ENCODE peak calls at places on chromosomes 5 and 9, in eight cellular contexts. C, Z, X, H, B, O, I and K are unnamed samples.

GRCh38 chr5:141208478-141208877 is at the start of gene PCDHB12:
- DNase-seq in C (no peak), Z (no peak), X (peak; percentile 1), H (no peak), B (no peak), O (no peak), I (no peak), K (peak; percentile 60)

GRCh38 chr5:73067213-73067612 is 53.2 kb upstream of the TMEM171 start:
- DNase-seq in C (no peak), Z (no peak), X (peak; percentile 49), H (no peak), B (no peak), O (no peak), I (no peak), K (no peak)

GRCh38 chr5:6496207-6496584 is 47.5 kb downstream of the UBE2QL1 start:
- DNase-seq in C (no peak), Z (no peak), X (no peak), H (no peak), B (no peak), O (no peak), I (no peak), K (no peak)

GRCh38 chr5:14394365-14394764 is 187.2 kb upstream of the OTULINL start:
- DNase-seq in C (no peak), Z (no peak), X (no peak), H (no peak), B (no peak), O (no peak), I (no peak), K (no peak)

GRCh38 chr9:101119206-101119819 is 90.8 kb downstream of the PLPPR1 start:
- DNase-seq in C (peak; percentile 58), Z (peak; percentile 62), X (peak; percentile 19), H (peak; percentile 51), B (no peak), O (peak; percentile 59), I (no peak), K (peak; percentile 64)

GRCh38 chr9:127974769-127975261 is 6.0 kb downstream of the EEIG1 start:
- DNase-seq in C (no peak), Z (peak; percentile 31), X (no peak), H (no peak), B (peak; percentile 79), O (peak; percentile 29), I (peak; percentile 75), K (no peak)

GRCh38 chr9:99954841-99955240 is 48.4 kb downstream of the STX17 start:
- DNase-seq in C (no peak), Z (no peak), X (no peak), H (no peak), B (no peak), O (no peak), I (no peak), K (no peak)

GRCh38 chr9:130138791-130139190 is 33.4 kb upstream of the NCS1 start:
- DNase-seq in C (no peak), Z (peak; percentile 78), X (peak; percentile 97), H (peak; percentile 57), B (peak; percentile 79), O (no peak), I (no peak), K (peak; percentile 76)

GRCh38 chr5:98927242-98927987 is 1.4 kb downstream of the CHD1 start:
- DNase-seq in C (no peak), Z (peak; percentile 59), X (peak; percentile 86), H (peak; percentile 78), B (peak; percentile 36), O (peak; percentile 70), I (no peak), K (peak; percentile 66)

GRCh38 chr9:95504053-95504963 is 12.5 kb downstream of the PTCH1 start:
- DNase-seq in C (no peak), Z (no peak), X (peak; percentile 35), H (peak; percentile 57), B (peak; percentile 58), O (peak; percentile 49), I (no peak), K (peak; percentile 78)

DNA sequence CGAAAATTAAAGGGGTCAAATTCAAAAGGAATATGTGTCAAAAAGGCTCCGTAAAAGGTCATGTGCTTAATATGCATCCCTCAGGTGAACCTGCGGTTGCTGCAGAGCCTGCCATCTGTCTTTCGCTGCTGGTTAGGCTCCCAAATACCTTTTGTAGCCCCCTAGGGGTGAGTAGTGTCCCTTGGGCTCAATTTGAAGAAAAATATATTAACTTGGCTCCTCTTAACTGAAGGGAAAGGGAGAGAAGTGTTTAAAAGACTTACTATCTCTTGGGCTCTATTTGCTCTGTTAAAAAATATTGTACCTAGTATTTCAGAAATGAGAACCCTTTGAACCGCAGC is 176.5 kb upstream of the ADAMTSL1 start:
- DNase-seq in C (no peak), Z (no peak), X (peak; percentile 18), H (no peak), B (no peak), O (no peak), I (no peak), K (peak; percentile 45)
- TF ChIP-seq CTCF in C (no peak), Z (no peak), X (peak; percentile 55), H (no peak), B (no peak), O (no peak), I (no peak), K (no peak)

GRCh38 chr9:114492991-114493390 is 12.3 kb downstream of the WHRN start:
- DNase-seq in C (no peak), Z (no peak), X (no peak), H (no peak), B (no peak), O (no peak), I (no peak), K (no peak)
- TF ChIP-seq CTCF in C (no peak), Z (no peak), X (no peak), H (no peak), B (no peak), O (no peak), I (no peak), K (no peak)

DNA sequence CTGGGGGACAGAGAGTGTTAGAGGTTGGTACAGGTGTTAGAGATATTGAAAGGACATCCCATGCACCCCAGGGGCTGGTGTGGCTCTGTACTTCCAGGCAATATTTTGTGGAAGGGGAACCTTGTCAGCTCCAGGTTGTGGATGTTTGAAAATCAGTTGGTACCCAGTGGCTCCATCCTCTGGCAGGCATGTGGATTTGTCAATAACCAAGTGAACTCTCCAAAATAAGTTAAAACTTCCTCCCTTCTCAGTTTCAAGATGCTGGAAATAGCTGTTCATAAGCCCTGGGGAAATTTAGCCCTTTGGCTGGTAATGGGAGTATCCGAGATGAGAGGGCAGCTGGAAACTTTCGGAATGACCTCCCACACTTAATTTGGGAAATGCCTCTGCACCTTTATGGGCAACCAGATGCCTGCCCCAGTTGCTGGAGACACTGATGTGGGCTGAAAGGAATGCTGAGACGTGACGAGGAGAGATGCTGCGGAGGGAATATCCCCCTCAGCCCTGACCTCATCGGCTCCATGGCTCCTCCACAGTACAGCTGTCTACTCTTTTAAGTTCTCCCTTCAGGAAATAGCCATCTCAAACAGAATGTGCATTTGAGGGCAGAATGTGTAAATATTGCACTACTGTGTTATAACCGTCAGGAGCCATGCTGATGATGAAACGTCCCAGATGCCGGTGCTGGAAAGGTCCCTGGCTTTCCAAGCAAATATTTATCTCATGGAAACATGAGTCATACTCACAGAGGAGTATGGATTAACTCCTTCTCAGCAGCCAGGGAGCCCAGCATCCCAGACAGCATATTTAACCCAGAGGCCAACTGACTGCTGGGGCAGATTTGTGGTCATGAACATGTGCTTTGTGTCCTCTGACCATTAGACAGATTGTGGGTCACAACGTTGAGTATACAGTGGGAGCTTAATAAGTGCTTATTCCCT is 29.5 kb downstream of the TGFBI start:
- DNase-seq in C (peak; percentile 56), Z (no peak), X (peak; percentile 98), H (no peak), B (peak; percentile 66), O (peak; percentile 67), I (no peak), K (peak; percentile 95)
- TF ChIP-seq CTCF in C (peak; percentile 39), Z (no peak), X (peak; percentile 67), H (peak; percentile 17), B (peak; percentile 48), O (no peak), I (no peak), K (peak; percentile 48)

GRCh38 chr9:124266139-124266825 is 8.5 kb downstream of the NEK6 start:
- DNase-seq in C (no peak), Z (no peak), X (no peak), H (no peak), B (no peak), O (no peak), I (no peak), K (no peak)

GRCh38 chr9:124269556-124269955 is 11.8 kb downstream of the NEK6 start:
- DNase-seq in C (no peak), Z (no peak), X (no peak), H (no peak), B (no peak), O (no peak), I (no peak), K (no peak)

GRCh38 chr9:124268248-124268647 is 10.5 kb downstream of the NEK6 start:
- DNase-seq in C (no peak), Z (no peak), X (no peak), H (no peak), B (no peak), O (no peak), I (no peak), K (no peak)

GRCh38 chr9:124266826-124267201 is 9.1 kb downstream of the NEK6 start:
- DNase-seq in C (no peak), Z (no peak), X (no peak), H (no peak), B (no peak), O (no peak), I (no peak), K (no peak)

DNA sequence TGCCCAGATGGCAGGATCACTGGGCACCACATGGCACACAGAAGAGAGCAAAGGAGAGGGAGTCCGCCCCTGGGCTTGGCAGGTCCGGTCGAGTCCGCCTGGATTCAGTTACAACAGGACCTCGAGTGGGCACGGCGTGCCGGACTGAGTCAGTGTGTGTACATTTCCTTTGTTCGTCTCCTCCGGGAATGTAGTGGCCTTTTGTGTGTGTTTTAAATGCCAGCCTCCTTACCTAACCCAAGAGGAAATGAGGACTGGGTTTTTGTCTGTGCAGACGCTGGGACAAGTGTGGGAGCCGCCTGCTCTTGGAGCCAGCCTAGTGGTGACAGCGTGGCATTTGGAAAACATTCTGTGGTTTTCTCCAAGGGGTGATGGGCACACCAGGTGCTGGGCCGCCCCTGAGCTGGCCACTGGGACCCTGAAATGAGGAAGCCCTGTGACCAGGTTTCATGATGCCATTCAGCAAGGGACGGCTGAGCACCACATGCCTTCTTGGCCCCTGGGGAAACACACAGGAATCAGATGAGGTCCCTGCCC is 9.6 kb downstream of the NEK6 start:
- DNase-seq in C (no peak), Z (no peak), X (peak; percentile 57), H (peak; percentile 95), B (peak; percentile 73), O (peak; percentile 82), I (peak; percentile 94), K (peak; percentile 91)
- TF ChIP-seq CTCF in C (no peak), Z (no peak), X (no peak), H (peak; percentile 18), B (peak; percentile 24), O (no peak), I (no peak), K (no peak)

DNA sequence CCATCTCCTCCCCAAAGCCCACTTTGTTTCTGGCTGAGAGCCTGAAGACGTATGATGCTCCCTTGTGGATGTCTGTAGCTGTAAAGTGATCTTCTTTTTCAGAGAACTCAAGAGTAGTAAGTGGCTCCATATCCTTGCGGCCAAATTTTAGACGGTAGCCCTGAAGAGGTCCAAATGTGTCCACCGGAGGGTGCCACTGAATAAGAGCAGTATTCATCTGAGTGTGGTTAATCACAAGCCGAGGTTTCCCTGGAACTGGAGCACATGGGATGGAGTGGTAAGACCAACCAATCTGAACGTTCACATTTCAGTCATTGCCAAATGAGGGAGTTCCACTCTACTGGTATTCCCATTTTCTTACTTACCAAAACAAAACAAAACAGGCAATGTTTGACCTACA is 686.5 kb upstream of the DMAC1 start:
- DNase-seq in C (no peak), Z (no peak), X (peak; percentile 50), H (peak; percentile 4), B (peak; percentile 24), O (peak; percentile 45), I (no peak), K (peak; percentile 32)
- TF ChIP-seq CTCF in C (no peak), Z (no peak), X (peak; percentile 54), H (peak; percentile 11), B (peak; percentile 13), O (peak; percentile 18), I (peak; percentile 30), K (no peak)